ENCODE peak calls at places on chromosome 12, in eight cellular contexts. Q is Peyer's patch, D is OCI-LY7, L is IMR-90, H is dorsolateral prefrontal cortex, E is WERI-Rb-1, V is choroid plexus epithelial cell, T is heart left ventricle. A is an unnamed sample.

GRCh38 chr12:122839907-122840554 is 4.8 kb downstream of the HIP1R start:
- DNase-seq in T (no peak), D (no peak), E (no peak), Q (peak), H (no peak), V (no peak), L (no peak), A (no peak)

GRCh38 chr12:14777271-14777670 is 26.0 kb downstream of the WBP11 start:
- DNase-seq in T (no peak), E (no peak), Q (no peak), V (no peak), L (no peak), D (no peak), H (no peak), A (no peak)

GRCh38 chr12:41096797-41097196 is 91.3 kb upstream of the PDZRN4 start:
- DNase-seq in H (no peak), L (no peak), T (no peak), E (no peak), Q (no peak), D (no peak), V (no peak), A (no peak)

GRCh38 chr12:18224745-18225144 is 36.6 kb upstream of the PIK3C2G start:
- DNase-seq in D (peak), L (peak), Q (no peak), V (peak), H (no peak), E (peak), T (no peak), A (peak)

GRCh38 chr12:119020377-119021360 is 39.3 kb downstream of the SRRM4 start:
- DNase-seq in V (no peak), E (peak), L (no peak), D (peak), Q (no peak), T (no peak), H (no peak), A (no peak)

GRCh38 chr12:14723763-14724162 is 27.4 kb upstream of the GUCY2C start:
- DNase-seq in V (peak), H (no peak), Q (peak), T (peak), L (peak), D (peak), E (peak), A (peak)

GRCh38 chr12:21149849-21150248 is 18.9 kb downstream of the SLCO1B1 start:
- DNase-seq in D (no peak), E (no peak), T (no peak), H (no peak), L (no peak), V (no peak), Q (no peak), A (no peak)

GRCh38 chr12:94592080-94592479 is 58.3 kb downstream of the TMCC3 start:
- DNase-seq in H (no peak), Q (no peak), L (no peak), V (no peak), E (no peak), T (no peak), D (no peak), A (no peak)

GRCh38 chr12:34301251-34302130 is 279.2 kb downstream of the ALG10 start:
- DNase-seq in Q (no peak), V (no peak), L (no peak), D (no peak), T (peak), E (no peak), H (no peak), A (no peak)

GRCh38 chr12:67018105-67018504 is 251.1 kb upstream of the CAND1 start:
- DNase-seq in L (no peak), H (no peak), E (no peak), T (no peak), D (no peak), Q (no peak), V (no peak), A (no peak)

GRCh38 chr12:25347716-25348261 is 97.1 kb upstream of the KRAS start:
- DNase-seq in Q (no peak), H (no peak), D (no peak), L (no peak), T (no peak), V (peak), E (no peak), A (no peak)

GRCh38 chr12:54356951-54357356 is 7.3 kb downstream of the GPR84 start:
- DNase-seq in V (no peak), E (peak), Q (no peak), H (no peak), L (no peak), T (no peak), D (no peak), A (no peak)

GRCh38 chr12:93181396-93181965 is 196.2 kb upstream of the NUDT4 start:
- DNase-seq in V (peak), D (no peak), L (no peak), E (no peak), H (no peak), T (no peak), Q (no peak), A (peak)

GRCh38 chr12:13992585-13992984 is 11.2 kb upstream of the GRIN2B start:
- DNase-seq in Q (no peak), E (no peak), V (no peak), H (no peak), D (no peak), L (no peak), T (no peak), A (no peak)

GRCh38 chr12:101823891-101824290 is 6.9 kb downstream of the GNPTAB start:
- DNase-seq in Q (no peak), V (peak), D (peak), H (peak), E (peak), L (no peak), T (no peak), A (no peak)

GRCh38 chr12:2248087-2248900 is 195.5 kb downstream of the CACNA1C start:
- DNase-seq in V (peak), Q (no peak), E (no peak), H (no peak), D (no peak), L (peak), T (no peak), A (no peak)

GRCh38 chr12:93135286-93136239 is 206.5 kb upstream of the EEA1 start:
- DNase-seq in D (no peak), T (no peak), Q (no peak), L (peak), V (peak), E (no peak), H (no peak), A (peak)

GRCh38 chr12:94571556-94571955 is 78.8 kb downstream of the TMCC3 start:
- DNase-seq in T (no peak), H (no peak), V (peak), E (no peak), D (no peak), L (peak), Q (peak), A (peak)

GRCh38 chr12:92753976-92754885 is 51.4 kb downstream of the PLEKHG7 start:
- DNase-seq in V (no peak), L (peak), D (no peak), Q (no peak), T (no peak), E (no peak), H (no peak), A (no peak)

GRCh38 chr12:78421011-78421410 is 443.6 kb upstream of the SYT1 start:
- DNase-seq in H (no peak), T (no peak), V (no peak), Q (no peak), D (no peak), E (no peak), L (peak), A (peak)

GRCh38 chr12:119444462-119445044 is 110.0 kb downstream of the CCDC60 start:
- DNase-seq in E (peak), T (no peak), H (peak), L (no peak), V (peak), Q (no peak), D (peak), A (no peak)

GRCh38 chr12:24909667-24910066 is 39.2 kb downstream of the BCAT1 start:
- DNase-seq in Q (no peak), T (no peak), D (no peak), E (no peak), H (no peak), V (peak), L (peak), A (no peak)

GRCh38 chr12:80400591-80400991 is 43.4 kb upstream of the PTPRQ start:
- DNase-seq in Q (no peak), D (no peak), E (no peak), V (peak), T (no peak), L (no peak), H (peak), A (no peak)

GRCh38 chr12:131862600-131862993 is 31.8 kb upstream of the ULK1 start:
- DNase-seq in T (no peak), L (no peak), E (no peak), Q (peak), D (no peak), H (no peak), V (no peak), A (no peak)

GRCh38 chr12:96510306-96510764 is 21.0 kb downstream of the CFAP54 start:
- DNase-seq in Q (no peak), T (no peak), H (no peak), V (peak), D (no peak), E (no peak), L (peak), A (no peak)

GRCh38 chr12:5480218-5480952 is 48.5 kb downstream of the NTF3 start:
- DNase-seq in T (no peak), Q (no peak), L (peak), E (no peak), V (no peak), D (no peak), H (no peak), A (no peak)

GRCh38 chr12:54526800-54527630 is 22.4 kb upstream of the PDE1B start:
- DNase-seq in Q (no peak), T (no peak), V (peak), E (peak), H (peak), D (peak), L (peak), A (no peak)

GRCh38 chr12:107200394-107200793 is 107.0 kb upstream of the CRY1 start:
- DNase-seq in H (no peak), E (no peak), L (peak), T (no peak), V (peak), Q (no peak), D (no peak), A (peak)

GRCh38 chr12:96193725-96194571 is at the start of gene ELK3:
- DNase-seq in H (peak), D (peak), Q (peak), L (peak), E (peak), T (peak), V (peak), A (peak)

GRCh38 chr12:1663440-1664132 is 27.3 kb upstream of the ADIPOR2 start:
- DNase-seq in E (no peak), D (no peak), V (no peak), Q (no peak), H (no peak), L (no peak), T (no peak), A (no peak)

GRCh38 chr12:30900351-30900750 is 26.2 kb upstream of the TSPAN11 start:
- DNase-seq in H (no peak), T (no peak), L (no peak), Q (no peak), V (no peak), E (no peak), D (no peak), A (no peak)

GRCh38 chr12:12432373-12432772 is 75.5 kb downstream of the BORCS5 start:
- DNase-seq in D (no peak), Q (no peak), L (peak), V (peak), T (no peak), H (no peak), E (no peak), A (peak)

GRCh38 chr12:40104461-40105264 is 1.2 kb downstream of the SLC2A13 start:
- DNase-seq in V (peak), D (peak), H (no peak), E (peak), T (no peak), L (peak), Q (no peak), A (no peak)

GRCh38 chr12:87518508-87518907 is 510.7 kb downstream of the C12orf50 start:
- DNase-seq in V (peak), L (no peak), Q (no peak), T (no peak), E (no peak), D (no peak), H (no peak), A (peak)

GRCh38 chr12:109458771-109459208 is 18.3 kb downstream of the KCTD10 start:
- DNase-seq in L (peak), D (no peak), T (no peak), E (no peak), V (peak), Q (no peak), H (no peak), A (no peak)

GRCh38 chr12:113874999-113875561 is 91.0 kb downstream of the RBM19 start:
- DNase-seq in V (peak), E (no peak), Q (peak), D (no peak), T (peak), L (peak), H (no peak), A (peak)

GRCh38 chr12:102021540-102022246 is 40.1 kb downstream of the WASHC3 start:
- DNase-seq in Q (no peak), V (no peak), T (no peak), E (no peak), H (no peak), L (no peak), D (no peak), A (no peak)

GRCh38 chr12:75209782-75210138 is at the start of gene KCNC2:
- DNase-seq in V (no peak), T (no peak), H (no peak), L (no peak), D (no peak), Q (no peak), E (no peak), A (no peak)
- H3K4me3 ChIP-seq in V (no peak), T (no peak), H (peak), L (no peak), D (no peak), Q (no peak), E (peak), A (peak)

GRCh38 chr12:90170740-90171139 is 462.1 kb upstream of the ATP2B1 start:
- DNase-seq in V (no peak), D (no peak), H (no peak), E (no peak), T (no peak), Q (no peak), L (no peak), A (no peak)

GRCh38 chr12:90167501-90167900 is 458.9 kb upstream of the ATP2B1 start:
- DNase-seq in H (no peak), E (no peak), T (no peak), V (no peak), L (no peak), Q (no peak), D (no peak), A (no peak)

GRCh38 chr12:90173499-90174197 is 465.0 kb upstream of the ATP2B1 start:
- DNase-seq in H (no peak), E (no peak), D (no peak), T (no peak), V (no peak), Q (no peak), L (no peak), A (no peak)

GRCh38 chr12:90174198-90174510 is 465.5 kb upstream of the ATP2B1 start:
- DNase-seq in H (no peak), E (peak), V (peak), T (no peak), D (no peak), Q (no peak), L (no peak), A (peak)

DNA sequence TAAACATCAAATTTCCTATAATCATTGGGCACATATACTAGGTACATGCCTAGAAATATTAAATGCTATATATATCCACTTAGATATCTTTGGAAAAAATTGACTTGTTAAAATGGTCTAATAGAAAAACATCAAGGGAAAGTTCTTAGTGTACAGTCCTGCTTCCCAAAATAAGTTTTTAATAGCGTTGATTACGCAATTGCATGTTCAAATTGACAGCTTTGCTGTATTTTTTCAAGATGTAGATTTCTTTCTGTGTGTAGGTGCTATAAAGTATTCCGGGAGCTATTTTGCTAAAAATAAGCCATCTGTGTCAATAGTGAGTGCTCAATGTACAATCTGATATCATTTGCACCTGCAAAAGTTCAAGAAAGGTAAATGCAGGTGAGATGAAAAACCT is 463.9 kb upstream of the ATP2B1 start:
- DNase-seq in Q (no peak), V (no peak), D (no peak), T (no peak), L (no peak), H (no peak), E (no peak), A (no peak)
- TF ChIP-seq CTCF in Q (no peak), V (no peak), D (no peak), T (no peak), L (no peak), H (no peak), E (no peak), A (no peak)

GRCh38 chr12:56714431-56714929 is 10.6 kb downstream of the NACA start:
- DNase-seq in T (no peak), V (no peak), H (no peak), L (peak), E (no peak), Q (no peak), D (no peak), A (no peak)
- H3K4me3 ChIP-seq in T (no peak), V (no peak), H (no peak), L (no peak), E (no peak), Q (no peak), D (no peak), A (no peak)

GRCh38 chr12:91620949-91621348 is 438.3 kb upstream of the DCN start:
- DNase-seq in D (no peak), E (no peak), H (peak), Q (no peak), V (peak), T (no peak), L (peak), A (peak)
- TF ChIP-seq CTCF in D (no peak), E (no peak), H (peak), Q (no peak), V (peak), T (no peak), L (no peak), A (peak)

DNA sequence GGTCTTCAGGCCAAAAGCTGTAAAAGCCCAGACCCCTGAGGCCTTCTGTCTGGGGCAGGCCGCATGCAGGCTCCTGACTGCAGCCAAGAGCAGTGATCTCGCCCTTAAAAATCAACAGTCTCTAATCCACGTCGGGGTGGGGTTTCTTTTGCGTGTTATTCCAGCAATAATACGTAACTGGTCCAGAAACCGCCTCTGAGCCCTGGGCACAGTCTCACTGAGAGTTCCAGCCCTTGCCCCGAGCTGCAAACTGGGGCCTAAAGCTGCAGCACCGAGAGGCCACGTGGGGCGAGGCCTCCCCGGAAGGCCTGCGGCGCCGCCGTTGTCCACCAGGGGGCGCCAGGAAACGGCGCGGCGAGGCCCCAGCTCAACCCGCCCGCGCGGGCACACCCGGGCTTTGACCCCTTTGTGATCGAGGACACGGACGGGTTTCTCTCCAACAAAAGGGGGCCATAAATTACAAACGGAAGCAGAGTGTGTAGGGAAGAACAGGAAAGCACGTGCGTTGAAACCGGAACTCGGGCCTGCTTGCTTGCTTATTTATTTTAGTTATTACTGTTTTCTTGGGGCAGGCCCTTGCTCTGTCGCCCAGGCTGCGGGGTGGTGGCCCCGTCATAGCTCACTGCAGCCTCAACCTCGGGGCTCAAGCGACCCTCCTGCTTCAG is 87.2 kb downstream of the NINJ2 start:
- DNase-seq in D (peak), L (peak), V (peak), Q (peak), E (peak), H (peak), T (peak), A (no peak)
- H3K4me3 ChIP-seq in D (no peak), L (no peak), V (peak), Q (peak), E (no peak), H (peak), T (no peak), A (no peak)

DNA sequence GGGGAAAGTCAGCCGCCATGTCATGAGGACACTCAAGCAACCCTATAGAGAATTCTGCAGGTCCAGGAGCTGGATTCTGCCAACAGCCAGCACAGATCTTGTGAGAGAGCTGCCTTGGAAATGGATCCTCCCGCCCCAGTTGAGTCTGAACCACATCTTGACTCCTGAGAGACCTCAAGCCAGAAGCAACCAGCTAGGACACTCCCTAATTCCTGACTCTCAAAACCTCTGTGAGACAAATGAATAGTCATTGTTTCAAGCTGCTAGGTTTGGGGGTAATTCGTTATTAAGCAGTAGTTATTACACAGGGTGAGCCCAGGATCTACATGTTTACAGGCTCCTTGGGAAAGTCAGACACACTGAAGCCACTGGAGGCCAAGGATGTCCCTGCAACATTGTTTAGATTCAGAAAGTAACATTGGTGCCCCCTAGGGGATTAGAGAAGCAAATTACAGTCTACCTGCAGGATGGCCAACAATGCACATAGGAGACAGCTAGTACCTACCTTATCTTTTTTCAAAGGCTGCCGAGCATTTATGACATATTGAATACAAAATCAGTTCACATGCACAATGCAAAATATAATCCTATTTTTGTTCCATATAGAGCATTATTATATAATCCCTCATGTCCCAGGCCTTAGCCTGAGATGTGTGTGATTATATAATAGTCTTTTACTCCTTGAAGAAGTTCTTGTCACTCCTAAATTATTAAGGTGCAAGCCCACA is 57.9 kb upstream of the FICD start:
- DNase-seq in V (peak), T (no peak), Q (no peak), D (peak), E (peak), H (no peak), L (peak), A (peak)
- TF ChIP-seq CTCF in V (peak), T (peak), Q (peak), D (peak), E (peak), H (peak), L (peak), A (peak)

GRCh38 chr12:51953011-51953568 is 1.6 kb downstream of the ACVR1B start:
- DNase-seq in V (no peak), E (peak), H (no peak), L (no peak), Q (no peak), D (no peak), T (no peak), A (no peak)
- H3K4me3 ChIP-seq in V (peak), E (peak), H (peak), L (peak), Q (peak), D (peak), T (peak), A (peak)

DNA sequence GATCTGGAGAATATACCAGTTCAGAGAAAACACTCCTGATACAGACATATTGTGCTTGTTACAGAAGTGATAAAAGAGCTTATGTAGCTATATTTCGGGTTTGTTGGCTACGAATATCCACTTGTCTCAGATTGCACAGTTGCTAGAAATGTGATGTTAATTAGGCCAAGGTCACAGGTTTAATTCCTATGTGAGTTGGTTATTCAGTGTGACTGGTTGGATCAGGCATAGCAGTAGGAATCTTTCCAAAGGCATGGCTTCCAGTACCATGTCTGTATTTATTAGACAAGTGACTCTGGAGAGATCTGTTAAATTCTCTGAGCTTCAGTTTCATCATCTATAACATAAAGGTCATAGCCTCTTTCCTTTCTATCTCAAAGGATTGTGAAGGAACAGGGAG is 152.7 kb upstream of the KITLG start:
- DNase-seq in V (no peak), T (no peak), H (no peak), E (no peak), L (no peak), Q (no peak), D (no peak), A (no peak)
- TF ChIP-seq CTCF in V (no peak), T (no peak), H (no peak), E (no peak), L (no peak), Q (no peak), D (no peak), A (no peak)

A was measured in astrocyte of the cerebellum.